ENCODE peak calls at places on chromosome 15, in nine cellular contexts. N, K, Y, F, S, J, U, I and M are unnamed samples.

GRCh38 chr15:84772467-84772866 is 24.1 kb downstream of the ZNF592 start:
- DNase-seq in N (no peak), K (no peak), Y (no peak), F (no peak), S (peak; percentile 47), J (no peak), U (no peak), I (no peak), M (no peak)

GRCh38 chr15:43370310-43370974 is 401 bp downstream of the ZSCAN29 start:
- DNase-seq in N (no peak), K (peak; percentile 15), Y (no peak), F (no peak), S (peak; percentile 39), J (peak; percentile 19), U (peak; percentile 23), I (no peak), M (peak; percentile 61)

GRCh38 chr15:98889930-98890695 is 117.5 kb downstream of the PGPEP1L start:
- DNase-seq in N (no peak), K (peak; percentile 90), Y (no peak), F (no peak), S (peak; percentile 63), J (no peak), U (no peak), I (no peak), M (no peak)

GRCh38 chr15:99954361-99955180 is 221.3 kb upstream of the LYSMD4 start:
- DNase-seq in N (no peak), K (peak; percentile 23), Y (no peak), F (no peak), S (peak; percentile 55), J (no peak), U (no peak), I (no peak), M (no peak)

GRCh38 chr15:99118801-99119546 is 14.1 kb downstream of the SYNM start:
- DNase-seq in N (no peak), K (no peak), Y (no peak), F (no peak), S (no peak), J (no peak), U (no peak), I (no peak), M (no peak)

GRCh38 chr15:33021806-33022389 is 172.6 kb downstream of the FMN1 start:
- DNase-seq in N (no peak), K (peak; percentile 73), Y (no peak), F (no peak), S (peak; percentile 66), J (peak; percentile 41), U (peak; percentile 23), I (no peak), M (peak; percentile 19)

GRCh38 chr15:99343836-99344551 is 92.7 kb downstream of the LRRC28 start:
- DNase-seq in N (no peak), K (peak; percentile 43), Y (peak; percentile 20), F (peak; percentile 5), S (peak; percentile 9), J (no peak), U (peak; percentile 42), I (no peak), M (no peak)

GRCh38 chr15:61173899-61174689 is 55.0 kb downstream of the RORA start:
- DNase-seq in N (no peak), K (peak; percentile 45), Y (no peak), F (no peak), S (no peak), J (no peak), U (no peak), I (no peak), M (no peak)

GRCh38 chr15:91186892-91187644 is 87.0 kb downstream of the SV2B start:
- DNase-seq in N (no peak), K (peak; percentile 35), Y (no peak), F (no peak), S (peak; percentile 34), J (peak; percentile 29), U (peak; percentile 30), I (no peak), M (peak; percentile 28)

GRCh38 chr15:58469432-58470353 is 37.9 kb downstream of the LIPC start:
- DNase-seq in N (no peak), K (peak; percentile 98), Y (no peak), F (no peak), S (peak; percentile 98), J (no peak), U (no peak), I (no peak), M (no peak)

GRCh38 chr15:100116416-100117190 is 225.2 kb downstream of the ADAMTS17 start:
- DNase-seq in N (no peak), K (peak; percentile 70), Y (no peak), F (no peak), S (peak; percentile 38), J (no peak), U (no peak), I (no peak), M (no peak)

GRCh38 chr15:61752001-61752400 is 308.2 kb downstream of the VPS13C start:
- DNase-seq in N (no peak), K (no peak), Y (no peak), F (no peak), S (no peak), J (no peak), U (no peak), I (no peak), M (no peak)

GRCh38 chr15:93917181-93917580 is 314.2 kb upstream of the MCTP2 start:
- DNase-seq in N (no peak), K (no peak), Y (no peak), F (no peak), S (no peak), J (no peak), U (no peak), I (no peak), M (no peak)

GRCh38 chr15:55737373-55737772 is 5.6 kb downstream of the PRTG start:
- DNase-seq in N (no peak), K (peak; percentile 72), Y (no peak), F (no peak), S (peak; percentile 34), J (no peak), U (no peak), I (no peak), M (peak; percentile 28)